ENCODE peak calls at places on chromosomes 3 and 15, in four cellular contexts. S, F, P and N are unnamed samples. For H3K4me1, the result is how much of the 10 kb centered on the place peaks cover.

GRCh38 chr15:63094495-63094931 is 27.1 kb upstream of the LACTB start:
- DNase-seq in P (no peak), S (no peak), F (no peak), N (no peak)

GRCh38 chr3:195522254-195523023 is 20.7 kb downstream of the PPP1R2 start:
- DNase-seq in S (no peak), P (peak), F (no peak), N (no peak)

GRCh38 chr3:146375214-146375613 is 94.1 kb downstream of the PLSCR2 start:
- DNase-seq in P (peak), F (no peak), S (no peak), N (no peak)

GRCh38 chr3:156383433-156384025 is 171.4 kb downstream of the SSR3 start:
- DNase-seq in S (no peak), F (no peak), P (no peak), N (peak)

GRCh38 chr15:72227192-72227586 is 3.8 kb downstream of the PKM start:
- DNase-seq in P (peak), S (no peak), F (peak), N (peak)

GRCh38 chr3:55619186-55619808 is 132.2 kb upstream of the WNT5A start:
- DNase-seq in F (no peak), S (no peak), P (no peak), N (no peak)

GRCh38 chr3:126781889-126782491 is 78.0 kb downstream of the CHCHD6 start:
- DNase-seq in S (no peak), P (peak), F (no peak), N (no peak)

GRCh38 chr15:29670945-29671307 is 151.3 kb downstream of the TJP1 start:
- DNase-seq in S (no peak), P (peak), F (no peak), N (no peak)

GRCh38 chr15:19899021-19899824 is 642.4 kb downstream of the GOLGA6L6 start:
- DNase-seq in F (no peak), P (no peak), S (peak), N (no peak)

GRCh38 chr3:186931487-186932280 is 1.4 kb downstream of the ST6GAL1 start:
- DNase-seq in S (peak), F (no peak), P (no peak), N (peak)

GRCh38 chr3:176376531-176376930 is 820.8 kb downstream of the TBL1XR1 start:
- DNase-seq in F (no peak), S (no peak), P (no peak), N (no peak)

GRCh38 chr15:47885921-47886320 is 168.6 kb downstream of the SEMA6D start:
- DNase-seq in P (peak), F (no peak), S (no peak), N (no peak)

GRCh38 chr15:73858062-73858461 is 15.3 kb upstream of the TBC1D21 start:
- DNase-seq in P (no peak), S (no peak), F (no peak), N (no peak)

GRCh38 chr3:11601446-11602241 is 42.1 kb downstream of the VGLL4 start:
- DNase-seq in P (peak), F (peak), S (peak), N (peak)

GRCh38 chr15:39669671-39670070 is 88.8 kb downstream of the THBS1 start:
- DNase-seq in F (no peak), P (no peak), S (no peak), N (no peak)

GRCh38 chr3:71690222-71690821 is 34.9 kb downstream of the EIF4E3 start:
- DNase-seq in S (no peak), F (no peak), P (peak), N (no peak)
- H3K4me1 ChIP-seq in S (under half), F (under half), P (under half), N (under half)

GRCh38 chr3:58332575-58333179 is at the start of gene PXK:
- DNase-seq in P (peak), F (peak), S (peak), N (peak)
- TF ChIP-seq CTCF in P (no peak), F (no peak), S (no peak), N (peak)

DNA sequence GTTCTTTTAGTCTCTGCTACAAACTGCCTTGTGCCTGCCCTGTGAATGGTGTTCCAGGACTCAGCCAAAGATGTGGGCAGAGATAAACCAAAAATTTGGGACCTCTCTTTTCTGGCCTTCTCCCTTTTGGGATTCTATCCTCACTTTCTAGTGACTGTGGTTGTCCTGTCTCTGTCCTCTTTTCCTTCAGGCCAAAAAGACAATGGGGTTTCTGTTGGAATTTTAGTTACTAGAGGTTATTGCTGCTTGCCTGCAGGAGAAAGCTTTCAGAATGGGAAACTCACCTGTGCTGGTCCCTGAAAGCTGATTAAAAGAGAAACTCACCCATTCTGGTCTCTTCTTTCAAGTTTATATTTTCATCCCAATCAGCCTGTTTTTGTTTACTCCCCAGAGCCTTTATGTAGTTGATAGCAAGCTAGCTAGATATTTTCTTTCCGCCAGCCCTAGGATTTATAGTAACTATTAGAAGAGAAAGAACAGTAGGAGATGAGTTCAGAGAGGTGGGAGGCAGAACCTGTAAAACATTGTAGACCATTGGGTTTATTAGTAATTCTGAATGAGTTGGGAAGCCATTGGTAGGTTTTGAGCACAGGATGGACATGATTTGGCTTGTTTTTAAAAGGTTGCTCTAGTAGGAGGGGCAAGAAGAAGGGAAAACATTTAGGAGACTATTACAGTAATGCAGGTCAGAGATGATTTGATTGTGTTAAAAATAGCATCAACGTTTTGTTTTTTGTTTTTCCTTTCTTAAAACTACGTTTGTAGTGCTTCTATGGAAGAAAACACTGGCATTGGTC is 138.9 kb downstream of the TCF12 start:
- DNase-seq in F (no peak), P (no peak), S (no peak), N (no peak)
- H3K4me3 ChIP-seq in F (no peak), P (no peak), S (no peak), N (no peak)

GRCh38 chr3:88132894-88133293 is 16.9 kb upstream of the C3orf38 start:
- DNase-seq in F (no peak), P (no peak), S (no peak), N (no peak)
- H3K4me1 ChIP-seq in F (under half), P (under half), S (under half), N (under half)

GRCh38 chr15:67251318-67251717 is 3.1 kb downstream of the AAGAB start:
- DNase-seq in P (no peak), S (no peak), F (no peak), N (no peak)

GRCh38 chr15:67253103-67253502 is 1.4 kb downstream of the AAGAB start:
- DNase-seq in S (no peak), F (no peak), P (no peak), N (no peak)

GRCh38 chr15:67249830-67250229 is 4.6 kb downstream of the AAGAB start:
- DNase-seq in S (no peak), F (no peak), P (no peak), N (no peak)

GRCh38 chr15:67244966-67245478 is 9.4 kb downstream of the AAGAB start:
- DNase-seq in S (no peak), P (peak), F (no peak), N (no peak)

DNA sequence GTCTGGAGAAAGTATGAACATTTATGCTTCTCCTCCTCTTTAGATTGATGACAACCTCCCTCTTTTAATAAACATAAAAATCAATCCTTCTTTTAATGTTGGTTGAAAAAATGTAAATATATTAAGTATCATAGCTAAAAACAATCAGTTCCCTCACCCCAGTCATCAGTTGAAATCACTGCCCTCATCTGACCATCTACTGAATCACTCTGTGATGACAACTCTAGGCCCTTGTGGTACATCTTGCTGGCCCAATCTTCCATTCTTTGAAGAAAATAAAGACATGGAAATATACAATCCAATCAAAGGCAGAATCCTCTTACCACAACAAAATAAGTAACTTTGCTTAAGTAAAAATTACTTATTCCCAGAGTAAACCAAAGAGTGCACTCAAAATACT is 6.4 kb downstream of the AAGAB start:
- DNase-seq in F (no peak), S (no peak), P (no peak), N (no peak)
- TF ChIP-seq CTCF in F (no peak), S (no peak), P (no peak), N (no peak)

GRCh38 chr15:75673426-75674247 is 25.9 kb downstream of the SNX33 start:
- DNase-seq in F (peak), S (peak), P (peak), N (peak)
- H3K4me3 ChIP-seq in F (no peak), S (no peak), P (no peak), N (no peak)

GRCh38 chr15:98760112-98760826 is 111.9 kb downstream of the IGF1R start:
- DNase-seq in F (no peak), P (no peak), S (no peak), N (no peak)

GRCh38 chr15:98760975-98761374 is 112.6 kb downstream of the IGF1R start:
- DNase-seq in S (no peak), F (no peak), P (no peak), N (no peak)

GRCh38 chr15:98765610-98766009 is 117.3 kb downstream of the IGF1R start:
- DNase-seq in P (no peak), F (no peak), S (no peak), N (no peak)

GRCh38 chr15:98764296-98764695 is 116.0 kb downstream of the IGF1R start:
- DNase-seq in P (no peak), F (no peak), S (no peak), N (no peak)

DNA sequence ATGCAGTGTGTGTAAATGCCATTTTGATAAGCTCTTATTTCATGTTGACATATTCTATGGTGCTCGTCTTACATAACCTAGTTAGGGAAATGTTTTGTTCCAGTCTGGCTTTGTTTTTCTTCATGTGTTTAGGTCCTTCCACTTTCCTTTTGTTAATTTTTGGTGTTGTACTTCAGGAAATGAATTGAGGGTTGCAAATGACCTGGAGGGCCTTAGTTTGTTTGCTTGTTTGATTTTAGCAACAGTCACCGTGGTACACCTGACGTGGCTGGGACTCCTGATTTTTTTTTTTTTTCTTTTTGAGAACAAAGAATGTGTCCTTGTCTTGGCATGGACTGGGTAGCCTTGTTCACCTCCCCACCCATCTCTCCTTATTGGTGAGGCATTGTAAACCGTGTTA is 114.8 kb downstream of the IGF1R start:
- DNase-seq in S (no peak), F (no peak), P (no peak), N (no peak)
- H3K4me1 ChIP-seq in S (under half), F (under half), P (under half), N (under half)